ENCODE peak calls at places on chromosome 20, in four cellular contexts. G is transverse colon, Z is colonic mucosa, P is SJSA1. D is an unnamed sample. For H3K4me1, H3K27me3 and H3K9me3, the result is how much of the 10 kb centered on the place peaks cover.

GRCh38 chr20:2750343-2751251 is 49.8 kb downstream of the CPXM1 start:
- DNase-seq in G (peak), P (no peak), Z (peak), D (peak)

GRCh38 chr20:5658897-5659296 is 91.3 kb upstream of the SHLD1 start:
- DNase-seq in G (peak), Z (peak), P (no peak), D (peak)

GRCh38 chr20:64137598-64138031 is 26.6 kb upstream of the MYT1 start:
- DNase-seq in Z (no peak), P (no peak), G (no peak), D (peak)

GRCh38 chr20:11445891-11446290 is 471.8 kb upstream of the BTBD3 start:
- DNase-seq in Z (no peak), G (no peak), P (no peak), D (no peak)

GRCh38 chr20:35091808-35092523 is 641 bp downstream of the TRPC4AP start:
- DNase-seq in G (peak), Z (peak), P (peak), D (no peak)

GRCh38 chr20:4173142-4173541 is 157.8 kb upstream of the RNF24 start:
- DNase-seq in P (no peak), Z (no peak), G (no peak), D (no peak)

GRCh38 chr20:2390971-2391675 is 10.4 kb downstream of the TGM6 start:
- DNase-seq in Z (no peak), G (no peak), P (no peak), D (no peak)

GRCh38 chr20:47027042-47027441 is 132.4 kb downstream of the EYA2 start:
- DNase-seq in Z (no peak), G (no peak), P (no peak), D (no peak)

GRCh38 chr20:21767739-21768223 is 62.3 kb downstream of the PAX1 start:
- DNase-seq in Z (no peak), P (no peak), G (no peak), D (peak)

DNA sequence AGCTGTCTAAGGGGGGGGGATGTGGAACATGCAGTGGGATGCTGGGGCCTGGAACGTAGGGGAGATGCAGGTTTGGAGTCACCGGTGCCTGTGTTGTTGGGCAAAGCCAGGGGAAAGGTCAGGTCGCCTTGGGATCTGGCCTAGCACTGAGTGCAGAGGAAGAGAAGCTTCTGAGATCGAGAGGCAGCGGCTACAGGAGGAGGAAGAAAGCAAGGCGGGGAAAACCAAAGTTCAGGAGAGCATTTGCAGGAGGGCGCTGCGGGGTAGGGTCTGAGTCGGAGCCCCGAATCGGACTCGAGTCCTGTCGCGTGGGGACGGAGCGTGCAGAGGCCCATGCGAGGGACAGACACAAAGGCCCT is 1.0 kb upstream of the PLCG1 start:
- DNase-seq in Z (peak), G (no peak), P (no peak), D (no peak)
- H3K4me1 ChIP-seq in Z (under half), G (under half), P (under half), D (under half)

DNA sequence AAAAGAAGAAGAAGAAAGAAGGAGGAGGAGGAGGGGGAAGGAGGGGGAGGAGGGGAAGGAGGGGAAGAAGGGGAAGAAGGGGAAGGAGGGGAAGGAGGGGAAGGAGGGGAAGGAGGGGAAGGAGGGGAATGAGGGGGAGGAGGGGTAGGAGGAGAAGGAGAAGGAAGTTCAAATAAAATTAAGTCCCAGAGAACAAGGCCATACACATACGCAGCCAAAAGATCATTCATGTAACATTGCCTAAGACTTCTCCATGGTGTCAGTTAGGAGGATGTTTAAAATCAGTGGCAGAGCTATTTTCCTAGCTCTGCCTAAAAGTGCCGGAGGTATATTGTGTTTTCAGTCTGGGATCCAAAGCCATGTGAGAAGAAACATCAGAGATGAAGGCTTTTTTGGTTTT is 75.8 kb downstream of the PLCB4 start:
- DNase-seq in Z (no peak), P (no peak), G (no peak), D (no peak)
- H3K27me3 ChIP-seq in Z (under half), P (under half), G (under half), D (under half)

DNA sequence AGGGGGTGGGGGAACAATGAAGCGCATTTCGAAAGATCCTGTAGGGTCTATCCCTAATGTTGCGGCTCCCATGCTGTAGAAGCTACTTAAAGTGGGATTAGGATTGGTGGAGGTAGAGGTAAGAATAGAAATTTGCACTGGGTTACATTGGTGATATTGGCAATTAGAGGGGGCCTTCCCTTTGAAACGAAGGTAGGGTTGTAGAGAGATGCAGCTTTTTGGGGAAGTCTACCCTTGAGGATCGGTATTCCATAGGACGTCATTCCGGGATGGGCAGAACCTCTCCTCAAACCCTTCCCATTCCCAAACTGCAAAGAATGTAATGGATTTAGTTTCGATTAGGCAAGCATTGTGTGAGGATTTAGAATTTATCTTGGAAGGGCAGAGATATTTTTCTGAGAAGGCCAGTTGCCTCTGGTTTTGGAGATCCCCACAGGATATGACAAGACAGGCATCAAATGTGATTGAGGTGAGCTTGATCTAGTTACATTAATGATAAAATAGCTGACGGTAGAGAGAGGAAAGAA is 5.4 kb upstream of the ZNFX1 start:
- DNase-seq in P (no peak), Z (no peak), G (no peak), D (no peak)
- H3K9me3 ChIP-seq in P (half or more), Z (under half), G (under half), D (under half)

GRCh38 chr20:62642666-62643520 is 590 bp downstream of the SLCO4A1 start:
- DNase-seq in G (peak), P (no peak), Z (peak), D (no peak)

GRCh38 chr20:62644802-62645496 is 2.6 kb downstream of the SLCO4A1 start:
- DNase-seq in P (no peak), G (peak), Z (peak), D (no peak)

GRCh38 chr20:62643521-62644043 is 1.3 kb downstream of the SLCO4A1 start:
- DNase-seq in P (no peak), G (no peak), Z (no peak), D (no peak)

GRCh38 chr20:62645613-62646012 is 3.3 kb downstream of the SLCO4A1 start:
- DNase-seq in P (no peak), Z (no peak), G (no peak), D (no peak)

GRCh38 chr20:62644044-62644795 is 1.9 kb downstream of the SLCO4A1 start:
- DNase-seq in G (peak), Z (peak), P (no peak), D (no peak)
- H3K4me1 ChIP-seq in G (half or more), Z (under half), P (under half), D (half or more)

GRCh38 chr20:49566401-49566800 is 1.5 kb downstream of the PTGIS start:
- DNase-seq in Z (no peak), P (no peak), G (no peak), D (no peak)
- H3K27me3 ChIP-seq in Z (under half), P (under half), G (half or more), D (under half)

GRCh38 chr20:55140631-55141030 is 665.2 kb downstream of the DOK5 start:
- DNase-seq in G (no peak), Z (no peak), P (no peak), D (no peak)
- H3K9me3 ChIP-seq in G (under half), Z (under half), P (under half), D (under half)

GRCh38 chr20:25062841-25063240 is 4.9 kb upstream of the ACSS1 start:
- DNase-seq in G (no peak), Z (no peak), P (no peak), D (no peak)

GRCh38 chr20:25061103-25061799 is 3.3 kb upstream of the ACSS1 start:
- DNase-seq in P (no peak), Z (no peak), G (peak), D (no peak)

GRCh38 chr20:25063981-25064380 is 6.0 kb upstream of the ACSS1 start:
- DNase-seq in P (no peak), G (peak), Z (no peak), D (no peak)

GRCh38 chr20:25063546-25063945 is 5.6 kb upstream of the ACSS1 start:
- DNase-seq in P (no peak), G (peak), Z (no peak), D (no peak)

GRCh38 chr20:25061821-25062530 is 4.0 kb upstream of the ACSS1 start:
- DNase-seq in G (peak), Z (no peak), P (no peak), D (no peak)
- H3K4me1 ChIP-seq in G (under half), Z (under half), P (under half), D (under half)

DNA sequence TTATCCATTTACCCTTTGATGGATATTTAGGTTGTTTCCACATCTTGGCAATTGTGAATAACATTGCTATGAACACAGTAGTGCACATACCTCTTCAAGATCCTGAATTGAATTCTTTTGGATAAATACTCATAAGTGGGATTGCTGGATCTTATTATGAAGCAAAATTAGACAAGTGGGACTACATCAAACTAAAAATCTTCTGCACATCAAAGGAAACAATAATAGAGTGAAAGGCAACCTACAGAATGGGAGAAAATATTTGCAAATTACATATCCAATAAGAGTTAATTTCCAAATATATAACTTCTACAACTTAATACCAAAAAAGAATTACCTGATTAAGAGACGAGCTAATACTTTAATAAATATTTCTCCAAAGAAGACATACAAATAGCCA is 38.4 kb upstream of the BCAS1 start:
- DNase-seq in G (no peak), Z (no peak), P (no peak), D (no peak)
- H3K27me3 ChIP-seq in G (under half), Z (under half), P (under half), D (under half)

GRCh38 chr20:25511183-25511582 is 74.1 kb downstream of the NINL start:
- DNase-seq in Z (no peak), P (no peak), G (no peak), D (no peak)
- H3K9me3 ChIP-seq in Z (under half), P (under half), G (under half), D (under half)

DNA sequence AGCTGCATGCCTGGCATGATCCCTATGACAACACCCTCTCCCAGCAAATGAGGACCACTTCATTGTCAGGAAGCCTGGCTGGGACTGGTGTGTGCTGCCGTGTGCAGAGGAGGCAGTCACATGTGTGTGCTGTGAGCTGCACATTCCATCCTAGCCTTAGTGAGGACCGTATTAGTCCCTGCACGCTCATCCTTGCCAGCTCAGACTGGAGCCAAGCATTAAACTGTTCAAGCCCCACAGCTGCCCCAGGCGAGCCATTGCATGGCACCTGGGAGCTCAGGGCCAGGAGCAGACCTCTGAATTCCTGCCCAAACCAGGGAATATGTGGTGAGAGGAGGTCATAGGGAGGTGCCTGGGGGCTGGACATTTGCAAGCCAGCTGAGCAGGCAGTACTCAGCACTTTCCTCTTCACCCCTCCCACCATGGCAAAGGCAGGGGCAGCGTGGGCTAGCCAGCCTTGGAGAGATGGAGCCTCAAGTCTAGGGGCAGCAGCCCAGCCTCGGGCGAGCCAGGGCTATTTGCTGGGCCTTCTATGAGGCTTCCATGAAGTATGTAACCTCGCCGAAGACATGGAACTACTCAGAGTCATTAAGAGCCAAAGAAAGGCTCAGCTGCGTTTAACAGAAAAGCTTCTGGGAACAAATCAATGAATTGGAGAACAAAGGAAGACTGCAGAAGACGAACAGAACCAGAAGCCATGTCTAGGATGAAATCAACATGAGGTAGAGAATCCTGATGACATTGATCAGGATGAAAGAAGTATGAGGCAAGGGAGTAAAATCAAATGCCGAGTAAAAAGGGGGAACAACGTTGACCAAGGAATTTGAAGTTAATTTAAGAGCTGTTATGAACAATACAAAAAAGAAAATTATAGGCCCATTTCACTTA is 8.6 kb upstream of the CCN5 start:
- DNase-seq in P (no peak), G (no peak), Z (no peak), D (no peak)
- H3K4me1 ChIP-seq in P (under half), G (under half), Z (under half), D (under half)

D was measured in lower lobe of right lung.